ENCODE peak calls at places on chromosomes 11 and 22, in five cellular contexts. K is heart left ventricle; R is cardiac muscle cell; O is CD4-positive, CD25-positive, alpha-beta regulatory T cell; Q is tibial artery. S is an unnamed sample.

GRCh38 chr11:125270711-125271110 is 106.2 kb downstream of the PKNOX2 start:
- DNase-seq in O (no peak), Q (no peak), R (no peak), K (no peak), S (no peak)

GRCh38 chr22:27794244-27794643 is 7.3 kb downstream of the MN1 start:
- DNase-seq in K (no peak), O (no peak), Q (no peak), R (peak), S (no peak)

GRCh38 chr22:48450188-48450825 is 1377.4 kb downstream of the BRD1 start:
- DNase-seq in K (no peak), O (no peak), Q (no peak), R (no peak), S (no peak)

GRCh38 chr22:20113551-20114310 is 2.2 kb upstream of the RANBP1 start:
- DNase-seq in R (no peak), Q (no peak), O (no peak), K (no peak), S (no peak)

GRCh38 chr11:99351620-99352019 is 330.9 kb downstream of the CNTN5 start:
- DNase-seq in O (no peak), Q (no peak), R (no peak), K (no peak), S (no peak)

GRCh38 chr11:116422556-116422955 is 350.2 kb downstream of the BUD13 start:
- DNase-seq in K (no peak), R (no peak), O (no peak), Q (no peak), S (no peak)

GRCh38 chr22:22753526-22754267 is 109.3 kb downstream of the GGTLC2 start:
- DNase-seq in K (peak), R (no peak), Q (peak), O (peak), S (peak)

GRCh38 chr22:22684605-22685561 is 40.5 kb downstream of the GGTLC2 start:
- DNase-seq in Q (no peak), R (no peak), O (no peak), K (no peak), S (no peak)

GRCh38 chr22:30010789-30011405 is 69.4 kb upstream of the HORMAD2 start:
- DNase-seq in K (no peak), O (no peak), Q (no peak), R (no peak), S (no peak)

GRCh38 chr11:70331901-70332300 is 61.4 kb downstream of the PPFIA1 start:
- DNase-seq in R (no peak), Q (no peak), O (no peak), K (no peak), S (no peak)

GRCh38 chr11:23725752-23726151 is 771.1 kb upstream of the LUZP2 start:
- DNase-seq in O (no peak), K (no peak), Q (no peak), R (no peak), S (no peak)

GRCh38 chr11:93585758-93586157 is 42.6 kb upstream of the SMCO4 start:
- DNase-seq in K (no peak), Q (no peak), O (no peak), R (no peak), S (no peak)

GRCh38 chr11:126485021-126485781 is 129.7 kb downstream of the ST3GAL4 start:
- DNase-seq in R (no peak), Q (no peak), K (no peak), O (no peak), S (no peak)

GRCh38 chr22:42303304-42304020 is 33.0 kb upstream of the TCF20 start:
- DNase-seq in K (no peak), O (no peak), Q (no peak), R (no peak), S (no peak)
- H3K4me3 ChIP-seq in K (no peak), O (no peak), Q (no peak), R (no peak), S (no peak)

DNA sequence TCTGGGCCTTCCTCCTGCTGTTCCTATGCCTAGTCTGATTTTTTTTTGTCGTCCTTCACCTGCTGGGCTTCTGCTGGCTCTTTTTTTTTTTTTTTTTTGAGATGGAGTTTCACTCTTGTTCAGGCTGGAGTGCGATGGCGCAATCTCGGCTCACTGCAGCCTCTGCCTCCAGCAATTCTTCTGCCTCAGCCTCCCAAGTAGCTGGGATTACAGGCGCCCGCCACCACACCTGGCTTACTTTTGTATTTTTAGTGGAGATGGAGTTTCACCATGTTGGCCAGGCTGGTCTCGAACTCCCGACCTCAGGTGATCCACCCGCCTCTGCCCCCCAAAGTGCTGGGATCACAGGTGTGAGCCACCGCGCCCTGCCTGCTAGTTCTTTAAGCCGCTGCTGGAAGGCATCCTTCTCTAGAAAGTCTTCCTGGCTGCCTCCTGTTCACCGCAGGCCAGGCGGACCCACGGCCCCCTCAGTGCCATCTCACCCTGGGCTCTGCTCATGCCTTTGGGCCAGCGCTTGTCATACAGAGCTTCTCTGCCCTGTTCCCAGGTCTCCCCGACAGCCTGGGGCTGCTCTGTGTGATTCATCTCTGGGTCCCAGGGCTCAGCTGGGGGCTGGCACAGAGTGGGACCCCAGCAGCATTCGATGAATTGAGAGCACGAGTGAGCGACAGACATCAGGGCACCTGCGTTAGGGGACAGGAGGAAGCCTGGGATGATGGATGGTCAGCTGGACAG is 23.6 kb upstream of the PRR5 start:
- DNase-seq in R (no peak), K (no peak), Q (no peak), O (no peak), S (no peak)
- H3K4me3 ChIP-seq in R (no peak), K (no peak), Q (no peak), O (no peak), S (no peak)

DNA sequence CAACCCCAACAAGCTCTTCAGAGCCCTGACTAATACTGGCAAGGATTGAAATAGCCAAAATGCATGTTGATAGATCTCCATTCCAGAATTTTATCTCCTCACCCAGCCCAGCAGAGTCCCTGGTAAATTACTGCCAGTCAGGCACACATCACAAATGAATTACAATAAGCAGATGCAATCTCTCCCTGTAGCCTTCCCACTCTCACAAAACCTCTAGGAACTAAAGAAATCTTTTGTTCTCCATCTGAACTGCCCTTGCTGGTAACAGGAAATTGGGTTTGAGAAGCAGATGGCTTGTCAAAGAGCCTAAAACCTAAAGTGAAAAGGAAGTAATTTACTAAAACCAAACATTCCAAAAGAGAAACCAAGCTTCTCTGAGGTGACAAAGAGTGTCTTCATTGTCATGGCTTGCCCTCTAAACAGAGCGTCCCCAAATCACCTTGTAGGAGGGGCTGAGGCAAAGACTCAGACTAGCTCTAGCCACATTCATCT is 59.5 kb downstream of the FAM168A start:
- DNase-seq in R (no peak), K (no peak), Q (no peak), O (no peak), S (peak)
- H3K4me3 ChIP-seq in R (no peak), K (no peak), Q (no peak), O (no peak), S (peak)

GRCh38 chr11:12993626-12994025 is 15.5 kb upstream of the RASSF10 start:
- DNase-seq in R (no peak), O (no peak), Q (no peak), K (no peak), S (no peak)

GRCh38 chr11:12995823-12996222 is 13.3 kb upstream of the RASSF10 start:
- DNase-seq in Q (no peak), O (no peak), R (no peak), K (no peak), S (no peak)

GRCh38 chr11:12997168-12997567 is 11.9 kb upstream of the RASSF10 start:
- DNase-seq in R (no peak), Q (no peak), O (no peak), K (no peak), S (no peak)

GRCh38 chr11:12994476-12994875 is 14.6 kb upstream of the RASSF10 start:
- DNase-seq in O (no peak), K (no peak), R (no peak), Q (no peak), S (no peak)

DNA sequence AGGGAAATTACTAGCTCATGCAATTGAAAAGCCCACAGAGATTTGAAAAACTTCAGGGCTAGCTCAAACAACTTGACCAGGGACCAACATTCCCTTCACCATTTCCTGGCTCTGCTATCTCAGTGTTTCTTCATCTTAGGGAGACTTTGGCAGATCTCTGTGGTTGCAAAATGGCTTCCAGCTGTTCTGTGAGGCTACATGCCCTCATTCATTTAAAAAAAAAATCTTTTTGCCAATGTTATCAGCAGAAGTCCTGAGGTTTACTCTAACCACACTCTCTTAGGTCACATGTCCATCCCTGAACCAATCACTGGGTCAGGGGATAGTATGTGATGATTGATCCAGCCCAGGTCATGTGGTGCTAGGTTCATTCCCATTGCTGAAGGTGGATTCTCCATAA is 13.9 kb upstream of the RASSF10 start:
- DNase-seq in K (peak), Q (peak), R (no peak), O (no peak), S (no peak)
- H3K4me3 ChIP-seq in K (no peak), Q (no peak), R (no peak), O (no peak), S (no peak)

DNA sequence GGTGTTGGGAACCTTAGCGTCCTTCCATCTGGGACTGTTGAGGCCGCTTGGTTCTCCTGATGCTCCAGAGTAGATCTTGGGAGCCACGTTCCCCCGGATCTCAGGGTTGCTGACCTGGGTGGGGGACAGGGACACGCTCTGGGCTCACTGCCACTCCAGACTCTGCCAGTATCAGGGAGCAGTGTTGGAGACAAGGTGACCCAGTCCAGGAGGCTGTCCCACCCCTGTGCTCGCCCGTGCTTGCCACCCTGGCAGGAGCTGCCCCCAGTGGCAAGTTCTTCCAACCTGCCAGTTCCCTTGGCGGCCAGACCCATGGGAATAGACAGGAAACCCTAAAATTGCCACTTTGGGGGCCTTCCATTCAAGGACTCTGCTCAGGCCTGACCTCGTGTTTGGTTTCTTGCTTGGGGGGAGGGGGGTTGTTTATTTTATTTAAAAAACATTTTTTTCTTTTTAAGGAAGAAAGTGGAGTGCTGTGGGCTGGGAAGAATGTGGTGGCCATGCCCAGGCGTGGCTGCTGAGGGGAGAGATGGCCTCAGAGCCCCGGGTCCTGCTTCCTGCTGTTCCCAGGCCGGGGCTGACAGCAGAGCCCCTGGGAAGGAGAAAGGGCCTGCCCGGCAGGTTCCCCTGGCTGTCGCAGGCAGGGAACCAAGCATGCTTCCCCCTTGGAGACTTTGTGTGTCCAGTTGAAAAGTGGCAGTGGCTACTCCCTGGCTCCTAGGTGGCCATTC is 7.2 kb downstream of the GRK2 start:
- DNase-seq in K (peak), Q (peak), R (no peak), O (no peak), S (no peak)
- H3K4me3 ChIP-seq in K (no peak), Q (no peak), R (no peak), O (peak), S (no peak)

GRCh38 chr11:556175-556699 is 4.3 kb downstream of the LMNTD2 start:
- DNase-seq in K (no peak), Q (no peak), R (peak), O (no peak), S (no peak)

GRCh38 chr11:554428-554823 is 6.1 kb downstream of the LMNTD2 start:
- DNase-seq in K (no peak), Q (no peak), O (no peak), R (no peak), S (no peak)

GRCh38 chr11:555500-556174 is 4.9 kb downstream of the LMNTD2 start:
- DNase-seq in Q (no peak), O (no peak), K (no peak), R (no peak), S (no peak)

GRCh38 chr11:553949-554398 is 6.6 kb downstream of the LMNTD2 start:
- DNase-seq in O (no peak), Q (no peak), K (no peak), R (no peak), S (no peak)

GRCh38 chr11:554824-555499 is 5.6 kb downstream of the LMNTD2 start:
- DNase-seq in O (peak), Q (no peak), K (peak), R (peak), S (peak)
- H3K4me3 ChIP-seq in O (no peak), Q (peak), K (peak), R (peak), S (peak)

DNA sequence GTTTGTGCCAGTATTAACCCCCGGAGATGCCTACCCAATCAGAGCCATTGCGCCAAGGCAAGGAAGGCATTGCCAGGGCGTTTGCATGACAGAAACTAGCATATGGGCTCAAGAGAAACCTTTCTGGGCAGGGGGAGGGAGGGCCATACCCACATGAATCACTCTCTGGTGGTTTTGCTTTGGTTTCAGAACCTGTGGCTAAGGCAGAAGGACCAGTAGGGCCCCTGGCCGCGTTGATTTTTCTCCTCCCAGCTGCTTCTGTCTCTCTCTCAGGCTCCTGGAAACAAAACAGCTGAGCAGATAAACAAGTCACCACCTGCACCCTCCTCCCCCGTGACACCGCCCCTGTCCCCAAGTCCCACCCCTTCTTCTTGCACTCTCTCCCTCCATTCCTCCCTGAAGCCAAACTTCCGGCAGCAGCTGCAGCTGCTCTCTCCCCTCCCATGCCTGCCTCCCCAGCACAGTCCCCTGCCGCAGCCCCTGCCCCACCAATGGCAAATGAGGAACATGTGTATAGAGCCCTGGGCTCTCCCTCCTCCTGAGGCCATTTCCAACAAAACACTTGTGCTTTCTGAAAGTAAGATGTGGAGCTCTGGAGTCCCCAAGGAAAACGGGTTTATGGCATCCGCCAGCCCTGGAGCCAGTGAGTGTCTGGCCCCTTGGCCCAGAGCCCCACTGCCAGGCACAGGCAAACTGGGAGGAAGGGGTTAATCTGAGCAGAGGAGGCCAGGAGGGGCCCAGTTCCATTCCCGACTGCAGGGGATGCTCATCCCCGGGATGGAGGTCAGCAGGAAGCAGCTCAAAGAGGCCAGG is 39.0 kb upstream of the ADA2 start:
- DNase-seq in K (peak), Q (no peak), O (peak), R (peak), S (peak)
- H3K4me3 ChIP-seq in K (peak), Q (no peak), O (peak), R (no peak), S (no peak)

S was measured in Jurkat, Clone E6-1.